ENCODE peak calls at places on chromosomes 11 and 22, in four cellular contexts. J is nephron progenitor cell, T is GOT3, C is WTC11. I is an unnamed sample.

GRCh38 chr22:40400173-40400572 is 29.8 kb downstream of the SGSM3 start:
- DNase-seq in J (no peak), T (no peak), C (no peak), I (no peak)

GRCh38 chr22:50320671-50321325 is 6.0 kb downstream of the DENND6B start:
- DNase-seq in J (no peak), T (no peak), C (no peak), I (no peak)

GRCh38 chr11:19698493-19699292 is 13.9 kb upstream of the NAV2 start:
- DNase-seq in J (no peak), T (no peak), C (no peak), I (no peak)

GRCh38 chr11:130522284-130522961 is 74.0 kb downstream of the ADAMTS15 start:
- DNase-seq in J (peak; percentile 59), T (peak; percentile 0), C (peak; percentile 68), I (no peak)

GRCh38 chr22:27815826-27816530 is 14.4 kb upstream of the MN1 start:
- DNase-seq in J (no peak), T (no peak), C (no peak), I (no peak)

GRCh38 chr22:30423296-30423958 is 2.1 kb upstream of the MTFP1 start:
- DNase-seq in J (no peak), T (no peak), C (peak; percentile 76), I (no peak)

GRCh38 chr11:73324665-73325035 is 16.6 kb downstream of the ARHGEF17 start:
- DNase-seq in J (no peak), T (no peak), C (no peak), I (no peak)

GRCh38 chr11:76621866-76622265 is 48.7 kb downstream of the LRRC32 start:
- DNase-seq in J (no peak), T (no peak), C (no peak), I (no peak)

GRCh38 chr11:797300-798092 is 585 bp downstream of the SLC25A22 start:
- DNase-seq in J (peak; percentile 75), T (no peak), C (peak; percentile 72), I (peak; percentile 74)

GRCh38 chr22:50198624-50199017 is 2.2 kb upstream of the SELENOO start:
- DNase-seq in J (no peak), T (no peak), C (no peak), I (no peak)

GRCh38 chr11:74322667-74323066 is 11.2 kb upstream of the P4HA3 start:
- DNase-seq in J (no peak), T (no peak), C (no peak), I (no peak)

GRCh38 chr11:105274631-105275030 is 135.1 kb upstream of the CARD18 start:
- DNase-seq in J (no peak), T (no peak), C (no peak), I (no peak)

GRCh38 chr11:74090701-74091100 is 80.1 kb downstream of the C2CD3 start:
- DNase-seq in J (no peak), T (no peak), C (no peak), I (no peak)

GRCh38 chr22:31489632-31490495 is at the start of gene EIF4ENIF1:
- DNase-seq in J (peak; percentile 84), T (peak; percentile 53), C (peak; percentile 81), I (peak; percentile 37)

GRCh38 chr11:113778111-113778910 is 1.3 kb upstream of the CLDN25 start:
- DNase-seq in J (no peak), T (no peak), C (no peak), I (no peak)

GRCh38 chr11:33835143-33835878 is 56.6 kb downstream of the LMO2 start:
- DNase-seq in J (no peak), T (no peak), C (no peak), I (peak; percentile 54)

GRCh38 chr11:99424313-99425084 is 403.8 kb downstream of the CNTN5 start:
- DNase-seq in J (no peak), T (no peak), C (no peak), I (no peak)

GRCh38 chr11:12289667-12290476 is 87.5 kb upstream of the PARVA start:
- DNase-seq in J (no peak), T (no peak), C (no peak), I (no peak)

GRCh38 chr11:123903932-123904331 is 2.0 kb downstream of the OR8D4 start:
- DNase-seq in J (no peak), T (no peak), C (no peak), I (no peak)

GRCh38 chr22:46479046-46479445 is 58.4 kb downstream of the CELSR1 start:
- DNase-seq in J (no peak), T (no peak), C (no peak), I (no peak)

GRCh38 chr22:46580940-46581579 is 39.1 kb upstream of the GRAMD4 start:
- DNase-seq in J (no peak), T (no peak), C (no peak), I (no peak)

GRCh38 chr11:64844330-64845124 is at the start of gene CDC42BPG:
- DNase-seq in J (peak; percentile 78), T (no peak), C (peak; percentile 89), I (peak; percentile 45)

GRCh38 chr11:46381836-46382643 is 571 bp downstream of the MDK start:
- DNase-seq in J (peak; percentile 46), T (no peak), C (peak; percentile 46), I (no peak)

GRCh38 chr11:11987503-11988022 is 20.9 kb downstream of the DKK3 start:
- DNase-seq in J (no peak), T (no peak), C (no peak), I (no peak)

GRCh38 chr11:96037267-96037990 is 113.5 kb upstream of the MTMR2 start:
- DNase-seq in J (peak; percentile 19), T (no peak), C (no peak), I (no peak)

I was measured in SW 1271.